ENCODE peak calls at places on chromosomes 12 and 14, in ten cellular contexts. One of them, this sample, is unnamed.

GRCh38 chr14:70048313-70048654 is 140.5 kb downstream of the SLC8A3 start:
- DNase-seq in body of pancreas: no peak
- DNase-seq in pons: no peak
- DNase-seq in choroid plexus epithelial cell: no peak
- DNase-seq in NCI-H2029 treated with DMSO at 0.1 percent for 48 hours: no peak
- DNase-seq in dermis blood vessel endothelial cell: no peak
- DNase-seq in stimulated activated CD4-positive, alpha-beta T cell treated with anti-CD3 and anti-CD28 coated beads, Interleukin-12 subunit alpha, Interleukin-12 subunit beta, amount 100 ng/mL, for 4 hours: no peak
- DNase-seq in GM20000: no peak
- DNase-seq in amygdala: no peak
- DNase-seq in AG04449: no peak
- DNase-seq in this sample: no peak

GRCh38 chr14:27739657-27740156 is 1026.9 kb upstream of the FOXG1 start:
- DNase-seq in body of pancreas: no peak
- DNase-seq in pons: no peak
- DNase-seq in choroid plexus epithelial cell: no peak
- DNase-seq in NCI-H2029 treated with DMSO at 0.1 percent for 48 hours: no peak
- DNase-seq in dermis blood vessel endothelial cell: no peak
- DNase-seq in stimulated activated CD4-positive, alpha-beta T cell treated with anti-CD3 and anti-CD28 coated beads, Interleukin-12 subunit alpha, Interleukin-12 subunit beta, amount 100 ng/mL, for 4 hours: no peak
- DNase-seq in GM20000: no peak
- DNase-seq in amygdala: no peak
- DNase-seq in AG04449: no peak
- DNase-seq in this sample: no peak

GRCh38 chr14:64817631-64818030 is 62.1 kb downstream of the SPTB start:
- DNase-seq in body of pancreas: no peak
- DNase-seq in pons: no peak
- DNase-seq in choroid plexus epithelial cell: no peak
- DNase-seq in NCI-H2029 treated with DMSO at 0.1 percent for 48 hours: no peak
- DNase-seq in dermis blood vessel endothelial cell: no peak
- DNase-seq in stimulated activated CD4-positive, alpha-beta T cell treated with anti-CD3 and anti-CD28 coated beads, Interleukin-12 subunit alpha, Interleukin-12 subunit beta, amount 100 ng/mL, for 4 hours: no peak
- DNase-seq in GM20000: no peak
- DNase-seq in amygdala: no peak
- DNase-seq in AG04449: no peak
- DNase-seq in this sample: no peak

GRCh38 chr14:34461334-34462131 is 507 bp downstream of the SPTSSA start:
- DNase-seq in body of pancreas: peak; percentile 67
- DNase-seq in pons: peak; percentile 58
- DNase-seq in choroid plexus epithelial cell: peak; percentile 47
- DNase-seq in NCI-H2029 treated with DMSO at 0.1 percent for 48 hours: peak; percentile 84
- DNase-seq in dermis blood vessel endothelial cell: peak; percentile 62
- DNase-seq in stimulated activated CD4-positive, alpha-beta T cell treated with anti-CD3 and anti-CD28 coated beads, Interleukin-12 subunit alpha, Interleukin-12 subunit beta, amount 100 ng/mL, for 4 hours: peak; percentile 12
- DNase-seq in GM20000: no peak
- DNase-seq in amygdala: peak; percentile 35
- DNase-seq in AG04449: no peak
- DNase-seq in this sample: peak; percentile 51

GRCh38 chr12:121799175-121799841 is 4.5 kb upstream of the SETD1B start:
- DNase-seq in body of pancreas: peak; percentile 75
- DNase-seq in pons: peak; percentile 77
- DNase-seq in choroid plexus epithelial cell: peak; percentile 91
- DNase-seq in NCI-H2029 treated with DMSO at 0.1 percent for 48 hours: peak; percentile 66
- DNase-seq in dermis blood vessel endothelial cell: peak; percentile 73
- DNase-seq in stimulated activated CD4-positive, alpha-beta T cell treated with anti-CD3 and anti-CD28 coated beads, Interleukin-12 subunit alpha, Interleukin-12 subunit beta, amount 100 ng/mL, for 4 hours: no peak
- DNase-seq in GM20000: peak; percentile 81
- DNase-seq in amygdala: peak; percentile 41
- DNase-seq in AG04449: peak; percentile 61
- DNase-seq in this sample: peak; percentile 82

GRCh38 chr14:72610831-72611200 is 283.1 kb downstream of the DPF3 start:
- DNase-seq in body of pancreas: no peak
- DNase-seq in pons: no peak
- DNase-seq in choroid plexus epithelial cell: peak; percentile 53
- DNase-seq in NCI-H2029 treated with DMSO at 0.1 percent for 48 hours: no peak
- DNase-seq in dermis blood vessel endothelial cell: no peak
- DNase-seq in stimulated activated CD4-positive, alpha-beta T cell treated with anti-CD3 and anti-CD28 coated beads, Interleukin-12 subunit alpha, Interleukin-12 subunit beta, amount 100 ng/mL, for 4 hours: no peak
- DNase-seq in GM20000: no peak
- DNase-seq in amygdala: no peak
- DNase-seq in AG04449: no peak
- DNase-seq in this sample: no peak

GRCh38 chr12:69278814-69279782 is 39.7 kb downstream of the CPSF6 start:
- DNase-seq in body of pancreas: peak; percentile 13
- DNase-seq in pons: no peak
- DNase-seq in choroid plexus epithelial cell: no peak
- DNase-seq in NCI-H2029 treated with DMSO at 0.1 percent for 48 hours: no peak
- DNase-seq in dermis blood vessel endothelial cell: no peak
- DNase-seq in stimulated activated CD4-positive, alpha-beta T cell treated with anti-CD3 and anti-CD28 coated beads, Interleukin-12 subunit alpha, Interleukin-12 subunit beta, amount 100 ng/mL, for 4 hours: no peak
- DNase-seq in GM20000: no peak
- DNase-seq in amygdala: no peak
- DNase-seq in AG04449: no peak
- DNase-seq in this sample: no peak

GRCh38 chr12:76299536-76300296 is 48.5 kb downstream of the BBS10 start:
- DNase-seq in body of pancreas: no peak
- DNase-seq in pons: no peak
- DNase-seq in choroid plexus epithelial cell: no peak
- DNase-seq in NCI-H2029 treated with DMSO at 0.1 percent for 48 hours: no peak
- DNase-seq in dermis blood vessel endothelial cell: no peak
- DNase-seq in stimulated activated CD4-positive, alpha-beta T cell treated with anti-CD3 and anti-CD28 coated beads, Interleukin-12 subunit alpha, Interleukin-12 subunit beta, amount 100 ng/mL, for 4 hours: no peak
- DNase-seq in GM20000: no peak
- DNase-seq in amygdala: no peak
- DNase-seq in AG04449: no peak
- DNase-seq in this sample: no peak

GRCh38 chr12:92030618-92031017 is 115.0 kb downstream of the BTG1 start:
- DNase-seq in body of pancreas: peak; percentile 65
- DNase-seq in pons: peak; percentile 30
- DNase-seq in choroid plexus epithelial cell: peak; percentile 95
- DNase-seq in NCI-H2029 treated with DMSO at 0.1 percent for 48 hours: no peak
- DNase-seq in dermis blood vessel endothelial cell: peak; percentile 35
- DNase-seq in stimulated activated CD4-positive, alpha-beta T cell treated with anti-CD3 and anti-CD28 coated beads, Interleukin-12 subunit alpha, Interleukin-12 subunit beta, amount 100 ng/mL, for 4 hours: no peak
- DNase-seq in GM20000: peak; percentile 38
- DNase-seq in amygdala: no peak
- DNase-seq in AG04449: no peak
- DNase-seq in this sample: peak; percentile 78

GRCh38 chr12:117010693-117011451 is 88.3 kb downstream of the TESC start:
- DNase-seq in body of pancreas: no peak
- DNase-seq in pons: no peak
- DNase-seq in choroid plexus epithelial cell: peak; percentile 28
- DNase-seq in NCI-H2029 treated with DMSO at 0.1 percent for 48 hours: no peak
- DNase-seq in dermis blood vessel endothelial cell: peak; percentile 13
- DNase-seq in stimulated activated CD4-positive, alpha-beta T cell treated with anti-CD3 and anti-CD28 coated beads, Interleukin-12 subunit alpha, Interleukin-12 subunit beta, amount 100 ng/mL, for 4 hours: no peak
- DNase-seq in GM20000: no peak
- DNase-seq in amygdala: no peak
- DNase-seq in AG04449: no peak
- DNase-seq in this sample: peak; percentile 28

GRCh38 chr14:56452989-56453388 is 126.6 kb upstream of the TMEM260 start:
- DNase-seq in body of pancreas: no peak
- DNase-seq in pons: no peak
- DNase-seq in choroid plexus epithelial cell: no peak
- DNase-seq in NCI-H2029 treated with DMSO at 0.1 percent for 48 hours: no peak
- DNase-seq in dermis blood vessel endothelial cell: no peak
- DNase-seq in stimulated activated CD4-positive, alpha-beta T cell treated with anti-CD3 and anti-CD28 coated beads, Interleukin-12 subunit alpha, Interleukin-12 subunit beta, amount 100 ng/mL, for 4 hours: no peak
- DNase-seq in GM20000: no peak
- DNase-seq in amygdala: no peak
- DNase-seq in AG04449: no peak
- DNase-seq in this sample: no peak

GRCh38 chr12:108119126-108119973 is 9.7 kb upstream of the WSCD2 start:
- DNase-seq in body of pancreas: no peak
- DNase-seq in pons: no peak
- DNase-seq in choroid plexus epithelial cell: no peak
- DNase-seq in NCI-H2029 treated with DMSO at 0.1 percent for 48 hours: no peak
- DNase-seq in dermis blood vessel endothelial cell: no peak
- DNase-seq in stimulated activated CD4-positive, alpha-beta T cell treated with anti-CD3 and anti-CD28 coated beads, Interleukin-12 subunit alpha, Interleukin-12 subunit beta, amount 100 ng/mL, for 4 hours: no peak
- DNase-seq in GM20000: peak; percentile 41
- DNase-seq in amygdala: no peak
- DNase-seq in AG04449: no peak
- DNase-seq in this sample: no peak

GRCh38 chr12:2959508-2960431 is 573 bp downstream of the TEAD4 start:
- DNase-seq in body of pancreas: peak; percentile 62
- DNase-seq in pons: no peak
- DNase-seq in choroid plexus epithelial cell: peak; percentile 48
- DNase-seq in NCI-H2029 treated with DMSO at 0.1 percent for 48 hours: peak; percentile 18
- DNase-seq in dermis blood vessel endothelial cell: peak; percentile 73
- DNase-seq in stimulated activated CD4-positive, alpha-beta T cell treated with anti-CD3 and anti-CD28 coated beads, Interleukin-12 subunit alpha, Interleukin-12 subunit beta, amount 100 ng/mL, for 4 hours: peak; percentile 3
- DNase-seq in GM20000: peak; percentile 78
- DNase-seq in amygdala: no peak
- DNase-seq in AG04449: no peak
- DNase-seq in this sample: peak; percentile 63

GRCh38 chr14:34872822-34873590 is 2.2 kb downstream of the BAZ1A start:
- DNase-seq in body of pancreas: peak; percentile 24
- DNase-seq in pons: peak; percentile 82
- DNase-seq in choroid plexus epithelial cell: peak; percentile 65
- DNase-seq in NCI-H2029 treated with DMSO at 0.1 percent for 48 hours: peak; percentile 100
- DNase-seq in dermis blood vessel endothelial cell: no peak
- DNase-seq in stimulated activated CD4-positive, alpha-beta T cell treated with anti-CD3 and anti-CD28 coated beads, Interleukin-12 subunit alpha, Interleukin-12 subunit beta, amount 100 ng/mL, for 4 hours: no peak
- DNase-seq in GM20000: peak; percentile 21
- DNase-seq in amygdala: no peak
- DNase-seq in AG04449: no peak
- DNase-seq in this sample: peak; percentile 60

GRCh38 chr14:72416892-72417291 is 477.0 kb downstream of the DPF3 start:
- DNase-seq in body of pancreas: peak; percentile 12
- DNase-seq in pons: no peak
- DNase-seq in choroid plexus epithelial cell: no peak
- DNase-seq in NCI-H2029 treated with DMSO at 0.1 percent for 48 hours: no peak
- DNase-seq in dermis blood vessel endothelial cell: no peak
- DNase-seq in stimulated activated CD4-positive, alpha-beta T cell treated with anti-CD3 and anti-CD28 coated beads, Interleukin-12 subunit alpha, Interleukin-12 subunit beta, amount 100 ng/mL, for 4 hours: no peak
- DNase-seq in GM20000: no peak
- DNase-seq in amygdala: no peak
- DNase-seq in AG04449: no peak
- DNase-seq in this sample: no peak

GRCh38 chr14:100376751-100377171 is 53.6 kb downstream of the SLC25A47 start:
- DNase-seq in body of pancreas: no peak
- DNase-seq in pons: no peak
- DNase-seq in choroid plexus epithelial cell: no peak
- DNase-seq in NCI-H2029 treated with DMSO at 0.1 percent for 48 hours: no peak
- DNase-seq in dermis blood vessel endothelial cell: peak; percentile 76
- DNase-seq in stimulated activated CD4-positive, alpha-beta T cell treated with anti-CD3 and anti-CD28 coated beads, Interleukin-12 subunit alpha, Interleukin-12 subunit beta, amount 100 ng/mL, for 4 hours: no peak
- DNase-seq in GM20000: no peak
- DNase-seq in amygdala: no peak
- DNase-seq in AG04449: no peak
- DNase-seq in this sample: no peak

GRCh38 chr14:104677506-104678332 is 11.7 kb upstream of the INF2 start:
- DNase-seq in body of pancreas: peak; percentile 63
- DNase-seq in pons: peak; percentile 74
- DNase-seq in choroid plexus epithelial cell: peak; percentile 74
- DNase-seq in NCI-H2029 treated with DMSO at 0.1 percent for 48 hours: no peak
- DNase-seq in dermis blood vessel endothelial cell: peak; percentile 91
- DNase-seq in stimulated activated CD4-positive, alpha-beta T cell treated with anti-CD3 and anti-CD28 coated beads, Interleukin-12 subunit alpha, Interleukin-12 subunit beta, amount 100 ng/mL, for 4 hours: peak; percentile 77
- DNase-seq in GM20000: peak; percentile 86
- DNase-seq in amygdala: peak; percentile 74
- DNase-seq in AG04449: no peak
- DNase-seq in this sample: peak; percentile 80

GRCh38 chr12:55043542-55043941 is 23.8 kb downstream of the NEUROD4 start:
- DNase-seq in body of pancreas: no peak
- DNase-seq in pons: no peak
- DNase-seq in choroid plexus epithelial cell: no peak
- DNase-seq in NCI-H2029 treated with DMSO at 0.1 percent for 48 hours: no peak
- DNase-seq in dermis blood vessel endothelial cell: no peak
- DNase-seq in stimulated activated CD4-positive, alpha-beta T cell treated with anti-CD3 and anti-CD28 coated beads, Interleukin-12 subunit alpha, Interleukin-12 subunit beta, amount 100 ng/mL, for 4 hours: no peak
- DNase-seq in GM20000: no peak
- DNase-seq in amygdala: no peak
- DNase-seq in AG04449: no peak
- DNase-seq in this sample: no peak

GRCh38 chr14:61736751-61737150 is 25.5 kb upstream of the SNAPC1 start:
- DNase-seq in body of pancreas: no peak
- DNase-seq in pons: no peak
- DNase-seq in choroid plexus epithelial cell: peak; percentile 49
- DNase-seq in NCI-H2029 treated with DMSO at 0.1 percent for 48 hours: no peak
- DNase-seq in dermis blood vessel endothelial cell: no peak
- DNase-seq in stimulated activated CD4-positive, alpha-beta T cell treated with anti-CD3 and anti-CD28 coated beads, Interleukin-12 subunit alpha, Interleukin-12 subunit beta, amount 100 ng/mL, for 4 hours: no peak
- DNase-seq in GM20000: no peak
- DNase-seq in amygdala: no peak
- DNase-seq in AG04449: no peak
- DNase-seq in this sample: no peak

GRCh38 chr14:38290601-38291190 is 34.8 kb upstream of the CLEC14A start:
- DNase-seq in body of pancreas: no peak
- DNase-seq in pons: no peak
- DNase-seq in choroid plexus epithelial cell: peak; percentile 97
- DNase-seq in NCI-H2029 treated with DMSO at 0.1 percent for 48 hours: no peak
- DNase-seq in dermis blood vessel endothelial cell: peak; percentile 99
- DNase-seq in stimulated activated CD4-positive, alpha-beta T cell treated with anti-CD3 and anti-CD28 coated beads, Interleukin-12 subunit alpha, Interleukin-12 subunit beta, amount 100 ng/mL, for 4 hours: no peak
- DNase-seq in GM20000: no peak
- DNase-seq in amygdala: no peak
- DNase-seq in AG04449: peak; percentile 75
- DNase-seq in this sample: peak; percentile 99

GRCh38 chr12:40058721-40059190 is 47.1 kb downstream of the SLC2A13 start:
- DNase-seq in body of pancreas: no peak
- DNase-seq in pons: peak; percentile 45
- DNase-seq in choroid plexus epithelial cell: no peak
- DNase-seq in NCI-H2029 treated with DMSO at 0.1 percent for 48 hours: no peak
- DNase-seq in dermis blood vessel endothelial cell: no peak
- DNase-seq in stimulated activated CD4-positive, alpha-beta T cell treated with anti-CD3 and anti-CD28 coated beads, Interleukin-12 subunit alpha, Interleukin-12 subunit beta, amount 100 ng/mL, for 4 hours: no peak
- DNase-seq in GM20000: no peak
- DNase-seq in amygdala: no peak
- DNase-seq in AG04449: no peak
- DNase-seq in this sample: peak; percentile 6

GRCh38 chr14:56005580-56006053 is 112.6 kb upstream of the PELI2 start:
- DNase-seq in body of pancreas: no peak
- DNase-seq in pons: no peak
- DNase-seq in choroid plexus epithelial cell: no peak
- DNase-seq in NCI-H2029 treated with DMSO at 0.1 percent for 48 hours: no peak
- DNase-seq in dermis blood vessel endothelial cell: no peak
- DNase-seq in stimulated activated CD4-positive, alpha-beta T cell treated with anti-CD3 and anti-CD28 coated beads, Interleukin-12 subunit alpha, Interleukin-12 subunit beta, amount 100 ng/mL, for 4 hours: no peak
- DNase-seq in GM20000: no peak
- DNase-seq in amygdala: no peak
- DNase-seq in AG04449: peak; percentile 45
- DNase-seq in this sample: peak; percentile 46

GRCh38 chr12:74476234-74476633 is 61.4 kb upstream of the ATXN7L3B start:
- DNase-seq in body of pancreas: no peak
- DNase-seq in pons: no peak
- DNase-seq in choroid plexus epithelial cell: no peak
- DNase-seq in NCI-H2029 treated with DMSO at 0.1 percent for 48 hours: no peak
- DNase-seq in dermis blood vessel endothelial cell: no peak
- DNase-seq in stimulated activated CD4-positive, alpha-beta T cell treated with anti-CD3 and anti-CD28 coated beads, Interleukin-12 subunit alpha, Interleukin-12 subunit beta, amount 100 ng/mL, for 4 hours: no peak
- DNase-seq in GM20000: no peak
- DNase-seq in amygdala: no peak
- DNase-seq in AG04449: no peak
- DNase-seq in this sample: no peak

GRCh38 chr12:60394680-60395079 is 798.9 kb downstream of the SLC16A7 start:
- DNase-seq in body of pancreas: no peak
- DNase-seq in pons: no peak
- DNase-seq in choroid plexus epithelial cell: peak; percentile 78
- DNase-seq in NCI-H2029 treated with DMSO at 0.1 percent for 48 hours: no peak
- DNase-seq in dermis blood vessel endothelial cell: peak; percentile 65
- DNase-seq in stimulated activated CD4-positive, alpha-beta T cell treated with anti-CD3 and anti-CD28 coated beads, Interleukin-12 subunit alpha, Interleukin-12 subunit beta, amount 100 ng/mL, for 4 hours: no peak
- DNase-seq in GM20000: no peak
- DNase-seq in amygdala: no peak
- DNase-seq in AG04449: peak; percentile 71
- DNase-seq in this sample: peak; percentile 20

GRCh38 chr12:30822385-30823139 is 67.8 kb upstream of the CAPRIN2 start:
- DNase-seq in body of pancreas: peak; percentile 81
- DNase-seq in pons: peak; percentile 58
- DNase-seq in choroid plexus epithelial cell: peak; percentile 55
- DNase-seq in NCI-H2029 treated with DMSO at 0.1 percent for 48 hours: peak; percentile 32
- DNase-seq in dermis blood vessel endothelial cell: peak; percentile 56
- DNase-seq in stimulated activated CD4-positive, alpha-beta T cell treated with anti-CD3 and anti-CD28 coated beads, Interleukin-12 subunit alpha, Interleukin-12 subunit beta, amount 100 ng/mL, for 4 hours: peak; percentile 10
- DNase-seq in GM20000: peak; percentile 39
- DNase-seq in amygdala: peak; percentile 28
- DNase-seq in AG04449: no peak
- DNase-seq in this sample: peak; percentile 51

GRCh38 chr12:128729628-128730121 is 94.1 kb downstream of the SLC15A4 start:
- DNase-seq in body of pancreas: peak; percentile 6
- DNase-seq in pons: no peak
- DNase-seq in choroid plexus epithelial cell: no peak
- DNase-seq in NCI-H2029 treated with DMSO at 0.1 percent for 48 hours: no peak
- DNase-seq in dermis blood vessel endothelial cell: no peak
- DNase-seq in stimulated activated CD4-positive, alpha-beta T cell treated with anti-CD3 and anti-CD28 coated beads, Interleukin-12 subunit alpha, Interleukin-12 subunit beta, amount 100 ng/mL, for 4 hours: no peak
- DNase-seq in GM20000: no peak
- DNase-seq in amygdala: no peak
- DNase-seq in AG04449: no peak
- DNase-seq in this sample: no peak

GRCh38 chr12:120439646-120440247 is 1.8 kb downstream of the COX6A1 start:
- DNase-seq in body of pancreas: peak; percentile 76
- DNase-seq in pons: no peak
- DNase-seq in choroid plexus epithelial cell: peak; percentile 69
- DNase-seq in NCI-H2029 treated with DMSO at 0.1 percent for 48 hours: no peak
- DNase-seq in dermis blood vessel endothelial cell: peak; percentile 86
- DNase-seq in stimulated activated CD4-positive, alpha-beta T cell treated with anti-CD3 and anti-CD28 coated beads, Interleukin-12 subunit alpha, Interleukin-12 subunit beta, amount 100 ng/mL, for 4 hours: peak; percentile 62
- DNase-seq in GM20000: peak; percentile 75
- DNase-seq in amygdala: peak; percentile 8
- DNase-seq in AG04449: no peak
- DNase-seq in this sample: peak; percentile 65

GRCh38 chr14:41899416-41899815 is 292.7 kb downstream of the LRFN5 start:
- DNase-seq in body of pancreas: no peak
- DNase-seq in pons: no peak
- DNase-seq in choroid plexus epithelial cell: peak; percentile 71
- DNase-seq in NCI-H2029 treated with DMSO at 0.1 percent for 48 hours: peak; percentile 96
- DNase-seq in dermis blood vessel endothelial cell: no peak
- DNase-seq in stimulated activated CD4-positive, alpha-beta T cell treated with anti-CD3 and anti-CD28 coated beads, Interleukin-12 subunit alpha, Interleukin-12 subunit beta, amount 100 ng/mL, for 4 hours: no peak
- DNase-seq in GM20000: no peak
- DNase-seq in amygdala: no peak
- DNase-seq in AG04449: no peak
- DNase-seq in this sample: peak; percentile 23

This sample was measured in fibroblast of pulmonary artery.